ENCODE peak calls at places on chromosomes 4 and X, in nine cellular contexts. H is SK-N-SH, V is right lobe of liver, Y is adipocyte, U is foreskin fibroblast, M is cardiac fibroblast, K is fibroblast of the aortic adventitia, I is choroid plexus epithelial cell, T is A549. F is an unnamed sample.

GRCh38 chr4:48031802-48032525 is 15.4 kb downstream of the NIPAL1 start:
- DNase-seq in M (no peak), I (peak), V (no peak), K (peak), H (no peak), Y (peak), T (no peak), U (no peak), F (no peak)

GRCh38 chrX:71941771-71942170 is 31.1 kb downstream of the NHSL2 start:
- DNase-seq in H (no peak), Y (peak), U (no peak), I (peak), K (peak), M (peak), T (no peak), V (no peak), F (peak)

GRCh38 chr4:174314274-174314673 is 30.6 kb downstream of the CEP44 start:
- DNase-seq in T (no peak), U (no peak), M (no peak), H (no peak), I (no peak), K (no peak), Y (no peak), V (no peak), F (no peak)

GRCh38 chrX:148049441-148049840 is 68.3 kb downstream of the FMR1NB start:
- DNase-seq in U (no peak), H (peak), I (peak), K (peak), Y (peak), M (peak), V (no peak), T (peak), F (peak)

GRCh38 chr4:101604976-101605375 is 185.6 kb upstream of the BANK1 start:
- DNase-seq in M (no peak), H (peak), U (no peak), Y (peak), T (no peak), V (no peak), K (no peak), I (peak), F (no peak)

GRCh38 chrX:3663576-3664290 is 49.7 kb downstream of the PRKX start:
- DNase-seq in U (no peak), K (no peak), V (no peak), H (no peak), Y (no peak), M (no peak), I (no peak), T (no peak), F (no peak)

GRCh38 chr4:17059192-17059634 is 160.8 kb upstream of the LDB2 start:
- DNase-seq in M (no peak), U (peak), Y (peak), V (no peak), I (peak), K (peak), H (peak), T (no peak), F (no peak)

GRCh38 chr4:10354746-10355145 is 102.5 kb downstream of the ZNF518B start:
- DNase-seq in K (no peak), V (no peak), M (no peak), I (no peak), Y (no peak), T (no peak), U (no peak), H (no peak), F (peak)

GRCh38 chr4:123640271-123640670 is 243.7 kb downstream of the SPRY1 start:
- DNase-seq in V (no peak), I (peak), Y (peak), H (no peak), K (peak), T (no peak), U (peak), M (peak), F (peak)

GRCh38 chrX:45515262-45516215 is 314.9 kb upstream of the DIPK2B start:
- DNase-seq in H (peak), T (peak), K (peak), V (peak), Y (peak), M (peak), U (peak), I (peak), F (peak)

GRCh38 chr4:134773497-134774000 is 572.0 kb upstream of the PABPC4L start:
- DNase-seq in V (no peak), K (no peak), M (no peak), H (no peak), T (no peak), U (no peak), I (no peak), Y (no peak), F (no peak)

DNA sequence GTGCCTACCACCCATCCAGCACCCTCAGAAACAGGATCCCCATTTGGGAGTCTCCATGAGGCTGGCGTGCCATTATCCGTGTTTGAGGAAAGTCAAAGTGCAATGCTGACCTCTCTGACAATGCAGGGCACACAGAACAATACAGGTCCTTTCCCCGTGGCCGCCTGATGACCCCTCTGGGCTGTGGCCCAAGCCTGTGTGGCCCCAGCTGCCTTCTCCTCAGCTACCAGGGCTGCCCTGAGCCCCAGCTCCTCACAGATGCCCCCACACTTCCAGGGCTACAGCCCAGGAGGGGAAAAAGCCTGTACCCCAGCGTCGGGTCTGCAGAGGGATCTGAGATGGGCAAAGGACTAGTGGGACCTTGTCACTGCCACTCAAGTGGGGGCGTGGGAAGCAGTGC is 15.5 kb downstream of the ZFYVE28 start:
- DNase-seq in Y (no peak), K (no peak), M (no peak), V (no peak), U (no peak), H (no peak), T (no peak), I (no peak), F (no peak)
- H3K4me3 ChIP-seq in Y (no peak), K (no peak), M (no peak), V (no peak), U (no peak), H (no peak), T (no peak), I (no peak), F (no peak)

GRCh38 chr4:168630445-168631187 is 133.8 kb downstream of the PALLD start:
- DNase-seq in I (peak), K (peak), V (no peak), M (peak), H (peak), U (peak), Y (peak), T (peak), F (peak)
- H3K4me3 ChIP-seq in I (peak), K (peak), V (no peak), M (no peak), H (peak), U (peak), Y (peak), T (peak), F (peak)

DNA sequence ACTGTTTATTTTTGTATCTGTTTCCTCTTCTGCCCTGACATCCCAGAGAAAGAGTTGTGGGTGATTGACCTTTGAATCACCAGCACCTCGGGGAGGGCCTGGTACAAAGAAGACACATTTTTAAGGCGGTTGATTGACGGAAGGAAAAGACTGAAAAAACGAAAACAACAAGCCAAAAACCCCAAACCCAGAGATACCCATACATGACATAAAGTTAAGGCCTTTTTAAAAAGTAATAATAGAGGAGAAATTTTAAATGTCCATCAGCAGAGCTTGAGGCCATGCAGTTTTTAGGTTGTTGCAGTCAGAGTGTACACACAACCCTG is 110.0 kb downstream of the GNL3L start:
- DNase-seq in T (no peak), U (no peak), Y (no peak), I (no peak), H (no peak), M (no peak), V (no peak), K (no peak), F (no peak)
- H3K4me3 ChIP-seq in T (peak), U (peak), Y (peak), I (peak), H (peak), M (no peak), V (no peak), K (peak), F (peak)

DNA sequence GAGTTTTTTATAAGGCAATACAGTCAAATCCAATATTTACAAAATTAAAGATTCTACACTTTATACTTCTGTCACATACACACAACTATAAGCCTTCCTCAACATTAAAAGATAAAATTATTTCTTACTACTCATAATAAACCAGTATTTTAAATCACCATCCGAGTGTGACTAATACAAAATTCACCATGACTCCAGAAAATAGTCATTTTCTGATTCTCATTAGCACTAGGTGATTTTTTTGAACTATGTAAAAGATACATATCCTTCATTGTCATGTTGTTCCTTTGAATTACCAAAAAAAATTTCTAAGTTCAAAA is 641 bp upstream of the SLC7A11 start:
- DNase-seq in K (no peak), U (no peak), V (no peak), H (no peak), T (no peak), M (peak), I (no peak), Y (peak), F (peak)
- H3K4me3 ChIP-seq in K (peak), U (peak), V (no peak), H (peak), T (peak), M (peak), I (peak), Y (peak), F (peak)

DNA sequence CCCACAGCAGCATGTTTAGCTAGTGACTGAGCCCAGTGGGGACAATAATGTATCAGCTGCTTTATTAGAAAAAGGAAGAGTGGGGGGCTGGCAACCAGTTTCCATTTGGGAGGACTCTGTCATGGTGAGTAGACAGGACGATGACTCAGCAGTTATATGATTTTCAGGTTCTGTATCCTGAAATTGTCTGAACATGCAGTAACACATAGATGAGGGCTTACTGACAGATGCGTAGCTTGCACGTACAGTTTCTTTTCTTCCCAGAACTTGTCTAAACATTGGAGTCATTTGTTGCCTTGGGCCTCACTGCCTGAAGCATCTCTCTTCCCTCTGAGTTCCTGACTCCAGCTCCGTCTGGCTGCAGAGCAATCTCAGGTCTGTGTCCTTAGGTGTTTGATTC is 1415.6 kb upstream of the TENM3 start:
- DNase-seq in Y (no peak), U (no peak), H (no peak), V (no peak), K (peak), T (no peak), I (peak), M (peak), F (peak)
- H3K4me3 ChIP-seq in Y (peak), U (peak), H (no peak), V (no peak), K (peak), T (no peak), I (peak), M (no peak), F (no peak)

GRCh38 chrX:15785176-15785735 is 5.0 kb upstream of the ZRSR2 start:
- DNase-seq in T (no peak), I (no peak), H (no peak), V (no peak), M (no peak), Y (no peak), K (no peak), U (no peak), F (no peak)

GRCh38 chrX:15786930-15787329 is 3.4 kb upstream of the ZRSR2 start:
- DNase-seq in M (no peak), U (no peak), V (no peak), H (no peak), I (no peak), Y (no peak), T (no peak), K (no peak), F (no peak)

DNA sequence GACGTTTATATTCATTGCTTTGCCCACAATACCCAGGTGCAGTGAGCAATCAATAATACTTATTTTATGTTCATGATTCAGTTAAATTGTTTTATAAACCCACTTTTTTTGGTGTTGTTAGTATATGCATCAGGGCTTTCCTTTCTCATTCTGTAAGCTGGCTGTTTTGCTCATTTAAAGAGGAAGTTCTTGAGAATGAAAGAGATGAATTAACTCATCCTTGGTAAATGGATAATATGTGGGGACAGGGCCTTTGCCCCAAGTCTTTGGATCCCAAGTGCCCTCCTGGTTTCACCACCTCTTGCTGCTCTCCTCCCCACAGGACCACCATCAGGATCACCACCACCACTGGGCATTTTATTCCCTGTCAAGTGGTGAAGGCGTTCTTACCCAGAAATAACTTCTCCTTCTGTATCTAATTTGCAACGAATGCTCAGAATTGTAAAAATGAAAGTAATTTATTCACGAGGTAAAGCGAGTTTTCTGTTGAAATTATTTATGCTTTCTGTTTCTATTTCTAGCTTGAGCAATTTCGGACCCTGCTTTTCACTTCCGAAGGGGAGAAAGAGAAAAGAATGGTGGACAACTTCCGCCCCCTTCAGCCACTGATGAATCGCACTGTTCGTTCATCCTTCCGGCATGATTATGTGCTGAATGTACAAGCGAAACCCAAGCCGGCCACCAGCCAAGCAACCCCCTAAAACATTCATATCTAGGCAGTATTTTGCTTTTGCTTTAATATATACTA is 8.1 kb upstream of the ZRSR2 start:
- DNase-seq in M (no peak), V (no peak), H (no peak), T (no peak), I (no peak), Y (no peak), U (no peak), K (no peak), F (no peak)
- H3K4me3 ChIP-seq in M (no peak), V (no peak), H (no peak), T (no peak), I (no peak), Y (no peak), U (no peak), K (no peak), F (no peak)

DNA sequence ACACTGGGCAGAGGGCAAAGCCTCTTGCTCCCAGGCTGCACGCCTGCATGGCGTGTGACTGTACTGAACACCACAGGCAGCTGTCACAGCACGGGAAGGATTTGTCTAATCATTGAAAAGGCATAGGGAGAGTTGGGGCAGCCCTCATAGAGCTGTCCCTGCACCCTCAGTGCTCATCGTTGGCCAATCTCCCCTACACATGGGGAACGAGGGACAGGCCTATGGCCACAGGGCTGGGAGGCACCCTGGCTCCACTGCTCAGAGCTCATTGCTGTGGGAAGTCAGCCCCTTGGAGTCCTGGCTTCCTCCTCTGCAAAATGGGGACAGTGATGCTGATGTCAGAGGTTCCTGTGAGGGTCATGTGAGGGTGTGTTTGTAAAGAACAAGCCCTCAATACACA is 19.4 kb upstream of the HTRA3 start:
- DNase-seq in T (no peak), M (no peak), U (no peak), K (no peak), H (no peak), I (no peak), V (no peak), Y (no peak), F (no peak)
- H3K4me3 ChIP-seq in T (no peak), M (no peak), U (no peak), K (no peak), H (no peak), I (no peak), V (no peak), Y (no peak), F (no peak)